ENCODE peak calls at places on chromosomes 13 and 19, in seven cellular contexts. R is endothelial cell, Y is AG04450, J is AG04449, M is lower leg skin, Z is GM20000, Q is fibroblast of the aortic adventitia. F is an unnamed sample.

GRCh38 chr19:46355234-46355990 is 8.5 kb downstream of the PPP5C start:
- DNase-seq in R (no peak), Y (no peak), J (no peak), M (no peak), Z (peak), Q (no peak), F (no peak)

GRCh38 chr19:12796146-12797071 is 5.1 kb downstream of the JUNB start:
- DNase-seq in R (peak), Y (no peak), J (no peak), M (peak), Z (peak), Q (peak), F (peak)

GRCh38 chr13:45367358-45367757 is 26.4 kb upstream of the TPT1 start:
- DNase-seq in R (no peak), Y (peak), J (peak), M (peak), Z (peak), Q (peak), F (peak)

GRCh38 chr13:113441661-113442060 is 11.6 kb downstream of the ADPRHL1 start:
- DNase-seq in R (no peak), Y (no peak), J (no peak), M (no peak), Z (no peak), Q (no peak), F (no peak)

GRCh38 chr19:57227461-57227860 is 3.4 kb upstream of the AURKC start:
- DNase-seq in R (no peak), Y (no peak), J (no peak), M (no peak), Z (no peak), Q (no peak), F (no peak)

GRCh38 chr19:48913114-48913513 is 13.0 kb downstream of the NUCB1 start:
- DNase-seq in R (no peak), Y (no peak), J (no peak), M (no peak), Z (peak), Q (no peak), F (no peak)

GRCh38 chr19:41705393-41706174 is 2.8 kb upstream of the CEACAM5 start:
- DNase-seq in R (peak), Y (no peak), J (no peak), M (peak), Z (peak), Q (no peak), F (peak)

GRCh38 chr19:10780368-10780767 is 55.6 kb downstream of the TMED1 start:
- DNase-seq in R (no peak), Y (no peak), J (no peak), M (no peak), Z (no peak), Q (peak), F (no peak)

GRCh38 chr13:32969516-32969941 is 46.7 kb upstream of the KL start:
- DNase-seq in R (no peak), Y (peak), J (peak), M (no peak), Z (peak), Q (peak), F (no peak)

GRCh38 chr19:55488986-55489710 is 912 bp downstream of the SSC5D start:
- DNase-seq in R (no peak), Y (no peak), J (no peak), M (no peak), Z (no peak), Q (peak), F (no peak)

GRCh38 chr19:17490411-17490810 is 20.1 kb downstream of the SLC27A1 start:
- DNase-seq in R (no peak), Y (no peak), J (no peak), M (no peak), Z (no peak), Q (no peak), F (no peak)

GRCh38 chr19:47608908-47609879 is at the start of gene BICRA:
- DNase-seq in R (peak), Y (peak), J (no peak), M (peak), Z (peak), Q (peak), F (peak)

GRCh38 chr19:42030605-42031004 is 36.6 kb upstream of the ATP1A3 start:
- DNase-seq in R (no peak), Y (no peak), J (no peak), M (no peak), Z (no peak), Q (no peak), F (no peak)

GRCh38 chr19:6970478-6970877 is 50.8 kb downstream of the MBD3L2B start:
- DNase-seq in R (no peak), Y (no peak), J (no peak), M (no peak), Z (no peak), Q (no peak), F (no peak)

GRCh38 chr13:21817878-21818277 is 147.0 kb downstream of the FGF9 start:
- DNase-seq in R (no peak), Y (no peak), J (no peak), M (no peak), Z (no peak), Q (no peak), F (no peak)

GRCh38 chr13:33016414-33017409 is at the start of gene KL:
- DNase-seq in R (peak), Y (no peak), J (no peak), M (peak), Z (peak), Q (no peak), F (no peak)

GRCh38 chr19:40147693-40148347 is 43.4 kb upstream of the MAP3K10 start:
- DNase-seq in R (no peak), Y (peak), J (peak), M (peak), Z (no peak), Q (peak), F (no peak)

GRCh38 chr13:51148952-51149573 is 38.0 kb upstream of the C13orf42 start:
- DNase-seq in R (peak), Y (peak), J (peak), M (no peak), Z (no peak), Q (peak), F (no peak)

GRCh38 chr13:98909016-98909415 is 68.8 kb downstream of the DOCK9 start:
- DNase-seq in R (no peak), Y (no peak), J (no peak), M (no peak), Z (no peak), Q (peak), F (no peak)
- TF ChIP-seq CTCF in R (no peak), Y (no peak), J (no peak), M (no peak), Z (no peak), Q (no peak), F (no peak)

GRCh38 chr19:52343548-52343947 is 7.5 kb downstream of the ZNF610 start:
- DNase-seq in R (peak), Y (no peak), J (no peak), M (no peak), Z (peak), Q (peak), F (no peak)
- TF ChIP-seq CTCF in R (peak), Y (peak), J (peak), M (no peak), Z (peak), Q (peak), F (no peak)

GRCh38 chr19:3556978-3557460 is 367 bp downstream of the MFSD12 start:
- DNase-seq in R (no peak), Y (no peak), J (no peak), M (no peak), Z (peak), Q (no peak), F (peak)
- TF ChIP-seq CTCF in R (no peak), Y (no peak), J (no peak), M (no peak), Z (no peak), Q (no peak), F (no peak)

DNA sequence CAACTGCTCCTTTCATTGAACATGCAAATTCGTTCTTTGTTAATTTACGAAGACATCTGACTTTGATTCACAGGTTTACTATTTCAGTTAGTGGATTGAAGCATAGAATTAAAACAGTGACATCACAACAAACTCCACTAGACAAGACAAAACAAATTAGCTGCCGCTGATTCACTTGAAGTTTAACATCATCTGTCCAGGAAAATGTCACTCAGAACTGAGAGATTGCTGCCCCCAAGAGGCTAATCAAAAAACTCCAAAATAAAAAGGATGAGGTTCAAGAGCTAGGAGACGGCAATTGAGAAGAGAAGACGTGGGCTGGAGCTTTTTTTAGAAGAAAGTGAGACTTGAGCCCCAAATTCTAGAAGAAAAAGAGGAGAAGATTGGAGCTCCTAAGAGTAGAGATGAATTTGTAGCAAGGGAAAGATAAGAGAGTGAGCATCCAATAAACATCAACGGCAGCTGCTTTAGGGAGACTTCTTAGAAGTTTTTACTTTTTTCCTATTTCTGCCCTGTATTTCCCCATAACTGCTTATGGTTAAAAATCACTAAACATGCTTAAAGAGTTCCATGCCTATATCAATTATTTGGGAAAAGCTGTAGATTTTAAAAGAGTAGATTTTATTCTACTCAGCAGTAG is 40.8 kb upstream of the TPP2 start:
- DNase-seq in R (peak), Y (no peak), J (no peak), M (no peak), Z (peak), Q (peak), F (no peak)
- TF ChIP-seq CTCF in R (peak), Y (peak), J (peak), M (no peak), Z (peak), Q (peak), F (no peak)

DNA sequence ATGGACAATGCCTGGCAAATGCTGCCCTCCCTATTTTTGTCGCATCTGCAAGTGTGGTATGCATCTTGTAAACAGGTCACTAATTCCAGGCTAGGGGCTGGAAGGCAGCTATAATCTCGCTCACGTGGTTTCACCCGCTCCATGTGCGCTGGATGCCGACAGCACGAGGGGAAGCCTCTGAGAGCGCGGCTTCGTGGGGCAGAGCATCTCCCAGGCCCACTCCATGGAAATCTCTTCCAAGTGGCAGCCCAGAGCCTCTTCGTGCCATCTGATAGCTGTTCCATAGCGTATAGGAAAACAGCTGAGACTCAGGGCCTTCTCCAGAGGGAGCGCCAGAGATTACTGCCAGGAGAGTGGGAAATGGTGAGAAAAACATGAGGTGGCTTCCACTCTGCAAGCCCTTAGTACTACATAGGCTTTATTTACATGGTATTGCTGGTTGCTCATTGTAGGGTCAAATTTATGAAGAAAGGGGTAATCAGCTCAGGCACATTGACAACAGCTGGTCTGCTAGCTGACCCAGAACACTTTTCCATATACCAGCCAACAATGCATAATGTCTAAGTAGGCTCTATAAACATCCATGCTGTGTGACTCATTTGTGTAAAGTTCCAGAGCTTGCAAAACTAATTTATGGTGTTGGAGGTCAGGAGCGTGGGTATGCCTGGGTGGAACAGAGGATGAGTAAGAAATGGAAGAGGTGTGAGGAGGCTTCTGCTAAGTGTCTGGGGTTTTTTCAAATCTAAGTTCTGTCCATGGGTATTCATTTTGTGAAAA is 165.2 kb downstream of the SHISA2 start:
- DNase-seq in R (no peak), Y (peak), J (peak), M (no peak), Z (no peak), Q (no peak), F (no peak)
- TF ChIP-seq CTCF in R (no peak), Y (no peak), J (no peak), M (no peak), Z (no peak), Q (no peak), F (no peak)

DNA sequence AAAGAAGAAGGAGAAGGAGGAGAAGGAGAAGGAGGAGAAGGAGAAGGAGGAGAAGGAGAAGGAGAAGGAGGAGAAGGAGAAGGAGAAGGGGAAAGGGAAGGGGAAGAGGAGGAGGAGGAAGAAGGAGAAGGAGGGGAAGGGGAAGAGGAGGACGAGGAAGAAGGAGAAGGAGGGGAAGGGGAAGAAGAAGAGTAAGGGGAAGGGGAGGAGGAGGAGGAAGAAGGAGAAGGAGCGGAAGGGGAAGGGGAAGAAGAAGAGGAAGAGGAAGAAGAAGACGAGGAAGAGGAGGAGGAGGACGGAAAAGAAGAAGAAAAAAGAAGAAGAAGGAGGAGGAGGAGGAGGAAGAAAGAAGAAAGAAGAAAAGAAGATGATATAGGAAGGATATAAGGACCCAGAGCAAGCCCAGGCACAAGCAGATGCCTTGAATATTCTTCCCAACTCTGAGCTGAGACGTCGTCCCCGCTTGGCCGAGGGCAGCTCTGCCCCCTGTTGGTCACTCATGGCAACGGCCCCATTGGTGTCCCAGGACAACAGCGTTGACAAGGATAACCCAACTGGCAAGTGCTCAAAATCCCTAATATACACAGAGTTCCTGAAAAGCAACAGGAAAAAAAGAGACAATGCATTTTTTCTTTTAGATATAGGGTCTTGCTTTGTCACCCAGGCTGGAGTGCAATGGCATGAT is 30.6 kb upstream of the IGSF23 start:
- DNase-seq in R (peak), Y (no peak), J (no peak), M (peak), Z (no peak), Q (peak), F (no peak)
- TF ChIP-seq CTCF in R (peak), Y (peak), J (peak), M (no peak), Z (no peak), Q (peak), F (no peak)

F was measured in activated B cell treated with CpG ODN at 0.5 μM for 24 hours.